ENCODE peak calls at places on chromosomes 1 and 21, in seven cellular contexts. B is PC-9, J is GM23338, C is HCT116, Y is GM23248, G is hepatocyte, X is MM.1S. M is an unnamed sample. For H3K9me2, the result is how much of the 10 kb centered on the place peaks cover.

GRCh38 chr1:12480748-12481362 is 137.2 kb downstream of the DHRS3 start:
- DNase-seq in X (peak), G (peak), J (no peak), B (peak), Y (peak), C (peak), M (peak)

GRCh38 chr1:47772960-47773682 is 224.1 kb downstream of the TRABD2B start:
- DNase-seq in Y (no peak), X (no peak), G (no peak), J (no peak), B (no peak), C (no peak), M (no peak)

GRCh38 chr1:110605901-110606783 is at the start of gene KCNA2:
- DNase-seq in G (peak), C (no peak), J (peak), Y (peak), X (no peak), B (no peak), M (no peak)

GRCh38 chr21:16117851-16118592 is 388.2 kb downstream of the USP25 start:
- DNase-seq in G (peak), B (no peak), J (no peak), Y (peak), X (no peak), C (no peak), M (peak)

GRCh38 chr21:40254540-40255455 is 387.6 kb downstream of the PCP4 start:
- DNase-seq in Y (no peak), B (no peak), G (peak), C (no peak), X (no peak), J (no peak), M (no peak)

GRCh38 chr1:227869851-227870305 is 54.4 kb downstream of the PRSS38 start:
- DNase-seq in B (no peak), G (no peak), C (no peak), J (no peak), Y (peak), X (no peak), M (no peak)

GRCh38 chr1:40094481-40095110 is 2.5 kb downstream of the PPT1 start:
- DNase-seq in C (no peak), Y (no peak), G (no peak), J (no peak), B (no peak), X (no peak), M (no peak)

GRCh38 chr1:54153548-54154439 is 994 bp upstream of the CDCP2 start:
- DNase-seq in X (no peak), B (peak), C (no peak), G (peak), J (peak), Y (peak), M (peak)

GRCh38 chr1:64956241-64956640 is 10.1 kb downstream of the JAK1 start:
- DNase-seq in C (no peak), G (no peak), Y (peak), B (no peak), X (no peak), J (no peak), M (peak)

GRCh38 chr1:212641956-212642355 is 33.4 kb downstream of the ATF3 start:
- DNase-seq in G (no peak), Y (peak), X (no peak), J (no peak), C (no peak), B (no peak), M (no peak)

GRCh38 chr1:93625582-93626327 is 55.9 kb downstream of the BCAR3 start:
- DNase-seq in Y (peak), C (no peak), J (no peak), X (no peak), G (no peak), B (peak), M (peak)

GRCh38 chr21:28699591-28700259 is 293.0 kb downstream of the LTN1 start:
- DNase-seq in J (no peak), C (no peak), Y (no peak), G (no peak), X (no peak), B (no peak), M (no peak)

GRCh38 chr1:152189657-152190442 is 30.8 kb upstream of the RPTN start:
- DNase-seq in C (peak), G (peak), J (peak), X (peak), B (peak), Y (peak), M (peak)

GRCh38 chr1:8424539-8425116 is 106.7 kb downstream of the SLC45A1 start:
- DNase-seq in J (peak), C (peak), Y (no peak), G (peak), X (no peak), B (peak), M (peak)

GRCh38 chr1:158731707-158732106 is 11.2 kb upstream of the OR6K3 start:
- DNase-seq in B (no peak), J (no peak), G (no peak), C (no peak), X (no peak), Y (no peak), M (no peak)
- TF ChIP-seq EZH2 in B (no peak), J (no peak), G (no peak), C (no peak), X (no peak), Y (no peak), M (no peak)

DNA sequence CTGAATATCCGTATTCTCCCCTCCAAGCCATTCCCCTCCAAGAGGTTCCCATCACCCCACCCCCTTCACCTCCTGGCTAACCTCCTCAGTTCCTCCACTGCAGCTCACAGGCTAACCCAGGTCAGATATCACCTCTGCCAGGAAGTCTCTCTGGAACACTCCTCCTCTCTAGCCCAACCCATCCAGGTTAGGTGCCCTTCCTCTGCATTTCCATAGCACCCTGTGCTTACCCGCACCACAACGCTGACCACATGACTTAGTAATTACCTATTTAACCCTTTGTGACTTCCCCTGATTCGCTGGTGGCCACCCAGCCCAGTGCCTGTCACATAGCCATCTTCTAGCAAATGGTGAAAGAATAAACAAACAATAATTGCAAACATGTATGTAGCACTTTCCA is 49.5 kb upstream of the IFFO2 start:
- DNase-seq in B (no peak), C (peak), J (peak), G (no peak), X (no peak), Y (no peak), M (no peak)
- H3K9me2 ChIP-seq in B (under half), C (under half), J (under half), G (under half), X (under half), Y (under half), M (under half)

DNA sequence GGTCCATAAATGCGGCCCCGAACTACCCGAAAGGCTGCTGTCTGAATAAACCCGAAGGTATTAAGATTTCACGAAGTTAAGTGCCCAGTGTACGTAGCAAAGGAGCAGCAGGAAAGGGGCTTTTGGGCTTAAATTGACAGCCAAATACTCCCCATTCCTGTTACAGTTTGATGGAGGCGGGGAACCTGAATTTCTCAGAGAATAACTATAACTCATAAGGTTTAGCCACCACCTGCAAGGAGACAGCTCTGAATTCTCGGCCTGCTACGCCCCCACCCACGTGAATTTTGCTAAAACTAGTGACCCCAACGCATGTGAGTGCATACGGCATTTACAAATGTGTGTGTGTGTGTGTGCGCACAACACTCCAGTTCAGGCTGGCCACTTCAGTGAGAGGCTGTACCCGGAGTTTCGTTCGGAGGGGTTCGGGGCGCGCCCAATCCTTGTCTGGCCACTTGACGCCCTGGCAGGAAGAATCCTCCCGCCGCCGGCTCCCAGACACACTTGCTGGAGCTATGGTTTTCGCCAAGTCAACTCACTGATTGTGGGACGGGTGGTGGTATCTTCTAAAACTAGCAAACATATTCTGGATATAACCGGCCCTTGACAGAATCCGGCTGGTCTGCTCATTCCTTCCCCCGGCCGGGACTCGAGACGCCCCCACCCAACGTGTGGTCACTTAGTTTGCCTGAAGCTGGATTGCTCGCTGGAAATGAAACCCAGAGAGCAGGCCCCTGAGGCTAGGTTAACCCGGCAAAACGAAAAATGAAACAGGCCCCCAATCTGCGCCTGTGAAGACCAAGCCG is 4.9 kb downstream of the GFI1 start:
- DNase-seq in J (peak), X (no peak), B (no peak), G (peak), C (no peak), Y (peak), M (no peak)
- TF ChIP-seq EZH2 in J (peak), X (no peak), B (no peak), G (no peak), C (no peak), Y (peak), M (no peak)

GRCh38 chr1:100861379-100861778 is 33.3 kb downstream of the EXTL2 start:
- DNase-seq in J (no peak), X (no peak), C (no peak), Y (peak), G (no peak), B (no peak), M (no peak)
- H3K9me2 ChIP-seq in J (under half), X (under half), C (under half), Y (under half), G (under half), B (under half), M (under half)

DNA sequence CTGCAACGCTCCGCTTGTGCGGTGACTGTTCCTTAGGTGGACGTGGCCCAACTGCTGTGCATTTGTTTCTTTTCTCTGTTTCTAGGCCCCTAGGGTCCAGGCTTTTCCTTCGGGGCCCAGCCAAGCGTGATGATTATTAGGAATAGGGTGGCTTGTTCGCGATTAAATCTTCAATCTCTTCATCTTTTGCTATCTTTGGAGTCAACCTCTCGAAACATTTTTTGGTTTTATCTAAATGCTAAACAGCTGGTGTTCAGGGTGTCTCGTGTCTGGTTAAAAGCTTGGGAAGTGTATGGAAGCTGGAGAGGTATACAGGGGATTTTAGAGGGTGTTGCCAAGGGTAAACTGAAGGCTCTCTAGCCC is 844 bp upstream of the PLD5 start:
- DNase-seq in Y (no peak), C (no peak), J (peak), G (no peak), B (no peak), X (no peak), M (no peak)
- TF ChIP-seq EZH2 in Y (peak), C (no peak), J (peak), G (peak), B (no peak), X (no peak), M (no peak)

GRCh38 chr1:32106663-32107273 is 1.1 kb upstream of the KPNA6 start:
- DNase-seq in X (no peak), Y (peak), J (no peak), B (no peak), C (no peak), G (no peak), M (no peak)

GRCh38 chr1:32101233-32101681 is 6.6 kb upstream of the KPNA6 start:
- DNase-seq in G (no peak), Y (peak), C (no peak), B (no peak), J (no peak), X (no peak), M (peak)

GRCh38 chr1:32100359-32100758 is 7.5 kb upstream of the KPNA6 start:
- DNase-seq in C (no peak), X (no peak), B (no peak), G (no peak), J (no peak), Y (peak), M (no peak)

GRCh38 chr1:32105338-32105737 is 2.5 kb upstream of the KPNA6 start:
- DNase-seq in X (no peak), C (no peak), J (no peak), B (no peak), Y (no peak), G (no peak), M (no peak)

DNA sequence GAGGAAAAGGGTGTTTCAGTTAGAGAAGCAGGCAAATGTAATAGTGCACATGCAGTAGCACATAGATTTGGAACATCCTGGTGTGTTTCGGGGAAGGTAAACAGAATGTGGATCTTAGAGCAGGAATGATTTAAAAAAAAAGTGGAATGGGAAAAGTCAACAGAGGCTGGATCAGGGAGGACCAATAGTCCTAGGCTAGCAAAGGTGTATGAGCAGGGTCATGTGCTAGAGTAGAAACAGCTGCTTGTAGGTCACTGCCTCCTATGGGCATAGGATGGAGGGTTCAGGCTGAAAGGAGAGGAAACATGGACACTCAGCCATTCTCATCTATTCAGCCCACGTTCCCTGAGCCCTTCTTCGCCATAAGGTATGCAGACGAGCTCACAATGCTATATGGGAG is 3.7 kb upstream of the KPNA6 start:
- DNase-seq in G (peak), Y (no peak), J (peak), C (no peak), X (no peak), B (no peak), M (no peak)
- H3K9me2 ChIP-seq in G (under half), Y (under half), J (under half), C (under half), X (under half), B (under half), M (under half)

DNA sequence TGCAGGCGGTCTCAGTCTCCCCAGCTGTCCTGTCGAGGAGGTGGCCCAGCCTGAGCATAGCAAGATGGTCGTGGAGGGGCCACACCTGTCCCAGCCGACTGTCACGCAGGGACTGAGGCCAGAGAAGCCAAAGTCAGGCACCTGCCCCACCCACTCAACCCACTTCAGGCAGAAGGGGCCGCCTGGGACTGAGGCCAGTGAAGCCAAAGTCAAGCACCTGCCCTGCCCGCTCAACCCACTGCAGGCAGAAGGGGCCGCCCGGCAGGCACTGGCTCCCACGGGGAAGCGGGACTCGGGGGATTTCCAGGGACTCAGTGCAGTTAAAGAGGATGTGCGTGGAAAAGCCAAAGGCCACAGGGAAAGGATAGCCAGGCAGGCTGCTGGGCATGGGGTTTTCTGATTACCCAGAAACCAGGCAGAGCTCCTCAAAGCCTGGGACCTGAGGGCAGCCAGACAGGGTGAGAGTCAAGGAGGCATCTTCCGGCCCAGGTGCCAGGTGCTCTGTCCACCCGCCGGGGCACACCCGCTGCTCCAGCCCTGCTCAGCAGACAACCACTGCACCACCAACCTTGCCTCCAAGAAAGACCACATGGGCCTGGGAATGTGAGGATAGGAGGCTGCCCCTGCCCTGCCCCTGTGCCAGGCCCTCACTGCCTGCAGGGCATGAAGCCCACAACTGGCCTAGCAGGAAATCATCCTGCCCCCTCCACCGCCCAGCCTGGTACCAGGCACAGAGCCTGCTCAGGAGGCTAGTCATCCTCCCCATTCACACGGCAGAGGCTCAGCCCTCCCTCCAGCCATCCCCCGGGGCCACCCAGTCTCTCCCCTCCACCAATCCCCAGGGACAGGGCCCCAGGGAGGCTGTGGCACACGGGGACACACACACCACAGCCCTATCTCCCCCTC is 41.0 kb downstream of the MEGF6 start:
- DNase-seq in B (peak), X (no peak), J (no peak), G (no peak), Y (no peak), C (no peak), M (peak)
- TF ChIP-seq EZH2 in B (no peak), X (no peak), J (no peak), G (no peak), Y (no peak), C (no peak), M (no peak)

DNA sequence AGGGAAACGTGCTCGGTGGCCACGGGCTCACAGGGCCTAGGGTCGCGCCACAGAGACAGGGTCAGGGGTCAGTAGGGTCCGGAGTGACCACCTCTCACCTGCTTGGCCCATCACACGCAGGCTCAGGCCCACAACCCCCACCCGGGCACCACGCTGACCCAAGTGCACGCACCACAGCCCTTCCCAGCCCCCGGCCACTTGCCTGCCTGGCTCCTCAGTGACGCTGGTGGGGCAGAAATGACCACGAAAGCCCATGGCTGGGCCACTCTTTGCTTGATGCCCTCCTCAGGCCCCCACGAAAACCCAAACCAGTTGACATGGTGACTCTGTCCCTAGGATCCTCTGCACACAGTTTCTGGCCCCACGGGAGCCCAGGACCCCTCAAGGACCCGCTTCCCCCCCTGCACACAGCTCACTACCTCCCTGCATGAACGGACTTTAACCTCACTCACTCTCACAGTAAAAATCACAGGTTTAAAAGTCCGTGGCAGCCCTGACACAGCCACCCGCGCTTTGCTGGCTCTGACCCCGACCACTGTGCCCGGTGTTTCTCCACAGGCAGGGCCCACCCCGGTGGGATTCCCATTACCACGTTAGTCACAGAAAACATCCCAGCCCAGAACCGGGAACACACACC is 20.7 kb downstream of the NADK start:
- DNase-seq in X (no peak), G (no peak), B (no peak), Y (no peak), C (no peak), J (no peak), M (peak)
- H3K9me2 ChIP-seq in X (under half), G (under half), B (under half), Y (under half), C (under half), J (under half), M (under half)

M was measured in PC-3.